ENCODE peak calls at places on chromosomes 2 and 18, in seven cellular contexts. One of them, this sample, is unnamed.

GRCh38 chr2:119429225-119430000 is 2.2 kb upstream of the TMEM37 start:
- DNase-seq in Daoy: no peak
- DNase-seq in GF-D8: no peak
- DNase-seq in ELF-1: no peak
- DNase-seq in NCI-H1105: no peak
- DNase-seq in mucosa of gallbladder: peak; percentile 82
- DNase-seq in activated CD4-positive, alpha-beta T cell treated with anti-CD3 and anti-CD28 coated beads, Interleukin-2, amount 10 ng/mL, durations not matched to agents 7 days and 5 days: no peak
- DNase-seq in this sample: peak; percentile 37

GRCh38 chr2:216285641-216286156 is 86.6 kb downstream of the MARCHF4 start:
- DNase-seq in ELF-1: peak; percentile 46
- DNase-seq in NCI-H1105: no peak
- DNase-seq in GF-D8: no peak
- DNase-seq in Daoy: no peak
- DNase-seq in activated CD4-positive, alpha-beta T cell treated with anti-CD3 and anti-CD28 coated beads, Interleukin-2, amount 10 ng/mL, durations not matched to agents 7 days and 5 days: no peak
- DNase-seq in mucosa of gallbladder: no peak
- DNase-seq in this sample: no peak

GRCh38 chr2:233964581-233964980 is 47.4 kb downstream of the TRPM8 start:
- DNase-seq in Daoy: peak; percentile 89
- DNase-seq in ELF-1: no peak
- DNase-seq in NCI-H1105: no peak
- DNase-seq in GF-D8: no peak
- DNase-seq in activated CD4-positive, alpha-beta T cell treated with anti-CD3 and anti-CD28 coated beads, Interleukin-2, amount 10 ng/mL, durations not matched to agents 7 days and 5 days: no peak
- DNase-seq in mucosa of gallbladder: no peak
- DNase-seq in this sample: no peak

GRCh38 chr2:238627899-238628298 is 201.2 kb downstream of the ASB1 start:
- DNase-seq in GF-D8: no peak
- DNase-seq in activated CD4-positive, alpha-beta T cell treated with anti-CD3 and anti-CD28 coated beads, Interleukin-2, amount 10 ng/mL, durations not matched to agents 7 days and 5 days: no peak
- DNase-seq in NCI-H1105: no peak
- DNase-seq in mucosa of gallbladder: no peak
- DNase-seq in ELF-1: no peak
- DNase-seq in Daoy: no peak
- DNase-seq in this sample: no peak

GRCh38 chr2:121888189-121888557 is 132.7 kb downstream of the TSN start:
- DNase-seq in GF-D8: no peak
- DNase-seq in NCI-H1105: no peak
- DNase-seq in activated CD4-positive, alpha-beta T cell treated with anti-CD3 and anti-CD28 coated beads, Interleukin-2, amount 10 ng/mL, durations not matched to agents 7 days and 5 days: no peak
- DNase-seq in Daoy: peak; percentile 28
- DNase-seq in ELF-1: peak; percentile 43
- DNase-seq in mucosa of gallbladder: no peak
- DNase-seq in this sample: no peak

GRCh38 chr2:223884399-223884798 is 47.0 kb upstream of the AP1S3 start:
- DNase-seq in Daoy: no peak
- DNase-seq in GF-D8: no peak
- DNase-seq in NCI-H1105: no peak
- DNase-seq in mucosa of gallbladder: no peak
- DNase-seq in activated CD4-positive, alpha-beta T cell treated with anti-CD3 and anti-CD28 coated beads, Interleukin-2, amount 10 ng/mL, durations not matched to agents 7 days and 5 days: no peak
- DNase-seq in ELF-1: no peak
- DNase-seq in this sample: no peak

GRCh38 chr2:68767031-68767961 is 32.7 kb downstream of the ARHGAP25 start:
- DNase-seq in NCI-H1105: no peak
- DNase-seq in mucosa of gallbladder: no peak
- DNase-seq in activated CD4-positive, alpha-beta T cell treated with anti-CD3 and anti-CD28 coated beads, Interleukin-2, amount 10 ng/mL, durations not matched to agents 7 days and 5 days: peak; percentile 73
- DNase-seq in Daoy: no peak
- DNase-seq in ELF-1: no peak
- DNase-seq in GF-D8: no peak
- DNase-seq in this sample: no peak

GRCh38 chr18:22558945-22559385 is 141.2 kb upstream of the CTAGE1 start:
- DNase-seq in Daoy: peak; percentile 88
- DNase-seq in NCI-H1105: no peak
- DNase-seq in GF-D8: no peak
- DNase-seq in activated CD4-positive, alpha-beta T cell treated with anti-CD3 and anti-CD28 coated beads, Interleukin-2, amount 10 ng/mL, durations not matched to agents 7 days and 5 days: no peak
- DNase-seq in mucosa of gallbladder: peak; percentile 65
- DNase-seq in ELF-1: peak; percentile 54
- DNase-seq in this sample: no peak

GRCh38 chr2:228599297-228599696 is 417.8 kb upstream of the SPHKAP start:
- DNase-seq in mucosa of gallbladder: no peak
- DNase-seq in NCI-H1105: no peak
- DNase-seq in GF-D8: no peak
- DNase-seq in Daoy: no peak
- DNase-seq in activated CD4-positive, alpha-beta T cell treated with anti-CD3 and anti-CD28 coated beads, Interleukin-2, amount 10 ng/mL, durations not matched to agents 7 days and 5 days: no peak
- DNase-seq in ELF-1: no peak
- DNase-seq in this sample: peak; percentile 27

GRCh38 chr2:191012845-191013616 is 940 bp downstream of the STAT1 start:
- DNase-seq in mucosa of gallbladder: no peak
- DNase-seq in GF-D8: no peak
- DNase-seq in activated CD4-positive, alpha-beta T cell treated with anti-CD3 and anti-CD28 coated beads, Interleukin-2, amount 10 ng/mL, durations not matched to agents 7 days and 5 days: no peak
- DNase-seq in Daoy: no peak
- DNase-seq in ELF-1: no peak
- DNase-seq in NCI-H1105: no peak
- DNase-seq in this sample: peak; percentile 56

GRCh38 chr2:66839551-66840320 is 404.8 kb downstream of the MEIS1 start:
- DNase-seq in Daoy: peak; percentile 19
- DNase-seq in activated CD4-positive, alpha-beta T cell treated with anti-CD3 and anti-CD28 coated beads, Interleukin-2, amount 10 ng/mL, durations not matched to agents 7 days and 5 days: no peak
- DNase-seq in GF-D8: no peak
- DNase-seq in ELF-1: no peak
- DNase-seq in NCI-H1105: no peak
- DNase-seq in mucosa of gallbladder: no peak
- DNase-seq in this sample: no peak

GRCh38 chr2:234494361-234495075 is 2.4 kb downstream of the ARL4C start:
- DNase-seq in GF-D8: no peak
- DNase-seq in NCI-H1105: peak; percentile 53
- DNase-seq in ELF-1: peak; percentile 38
- DNase-seq in Daoy: peak; percentile 61
- DNase-seq in activated CD4-positive, alpha-beta T cell treated with anti-CD3 and anti-CD28 coated beads, Interleukin-2, amount 10 ng/mL, durations not matched to agents 7 days and 5 days: peak; percentile 60
- DNase-seq in mucosa of gallbladder: no peak
- DNase-seq in this sample: no peak

This sample was measured in MV-4-11.